ENCODE peak calls at places on chromosome 11, in eight cellular contexts. K is adipocyte, B is small intestine, M is neural progenitor cell, R is adrenal gland, A is left ventricle myocardium inferior, H is thoracic aorta, G is ascending aorta. S is an unnamed sample. For H3K9me3, the result is how much of the 10 kb centered on the place peaks cover.

GRCh38 chr11:9020881-9021280 is 17.1 kb upstream of the NRIP3 start:
- DNase-seq in G (no peak), M (no peak), A (no peak), R (peak), H (no peak), K (no peak), B (no peak), S (no peak)

GRCh38 chr11:20458905-20459632 is 71.6 kb downstream of the PRMT3 start:
- DNase-seq in R (no peak), M (no peak), B (no peak), A (no peak), G (no peak), K (no peak), H (no peak), S (no peak)

GRCh38 chr11:62602141-62603071 is 741 bp upstream of the MTA2 start:
- DNase-seq in K (peak), G (no peak), H (no peak), M (peak), R (peak), B (peak), A (peak), S (no peak)

GRCh38 chr11:22459053-22459452 is 120.9 kb downstream of the SLC17A6 start:
- DNase-seq in G (no peak), H (no peak), A (no peak), B (no peak), R (no peak), K (peak), M (no peak), S (no peak)

GRCh38 chr11:78261869-78262637 is 73.3 kb downstream of the USP35 start:
- DNase-seq in M (no peak), B (no peak), R (no peak), G (no peak), K (no peak), A (no peak), H (no peak), S (no peak)

GRCh38 chr11:60221706-60222105 is 21.2 kb downstream of the MS4A4E start:
- DNase-seq in G (no peak), K (no peak), B (no peak), M (no peak), R (no peak), A (no peak), H (no peak), S (no peak)

GRCh38 chr11:9313648-9314290 is 624 bp downstream of the TMEM41B start:
- DNase-seq in K (peak), R (no peak), M (peak), A (no peak), G (no peak), H (no peak), B (peak), S (no peak)

GRCh38 chr11:68048681-68049508 is 10.1 kb downstream of the TCIRG1 start:
- DNase-seq in M (no peak), A (no peak), H (no peak), G (no peak), R (no peak), K (no peak), B (no peak), S (no peak)

GRCh38 chr11:43285826-43286225 is 26.0 kb upstream of the API5 start:
- DNase-seq in A (no peak), B (no peak), K (no peak), H (no peak), G (no peak), M (no peak), R (no peak), S (no peak)

GRCh38 chr11:45834298-45834756 is 12.9 kb upstream of the CRY2 start:
- DNase-seq in G (no peak), M (no peak), A (no peak), K (no peak), R (peak), H (no peak), B (no peak), S (no peak)

GRCh38 chr11:86537541-86538222 is 134.7 kb downstream of the ME3 start:
- DNase-seq in A (no peak), R (no peak), K (no peak), G (no peak), H (no peak), B (no peak), M (peak), S (no peak)

GRCh38 chr11:57131080-57131790 is 50.5 kb upstream of the LRRC55 start:
- DNase-seq in M (peak), A (peak), R (peak), K (peak), H (no peak), G (no peak), B (peak), S (no peak)

GRCh38 chr11:9861860-9862725 is 198.2 kb downstream of the SWAP70 start:
- DNase-seq in M (peak), K (peak), A (no peak), H (no peak), R (peak), G (no peak), B (peak), S (peak)

GRCh38 chr11:27468643-27469332 is 3.8 kb downstream of the LGR4 start:
- DNase-seq in G (no peak), A (no peak), M (peak), R (no peak), H (no peak), B (peak), K (peak), S (no peak)

GRCh38 chr11:121249039-121249663 is 43.4 kb upstream of the SC5D start:
- DNase-seq in R (no peak), H (no peak), A (no peak), B (peak), G (no peak), M (peak), K (peak), S (peak)

GRCh38 chr11:117480221-117480620 is 152.6 kb downstream of the CEP164 start:
- DNase-seq in H (no peak), R (no peak), G (no peak), M (no peak), A (no peak), K (no peak), B (no peak), S (no peak)

GRCh38 chr11:16607675-16608644 is 130.5 kb upstream of the C11orf58 start:
- DNase-seq in G (no peak), R (peak), M (peak), A (peak), K (peak), H (no peak), B (peak), S (peak)

GRCh38 chr11:65286686-65287085 is 24.9 kb downstream of the POLA2 start:
- DNase-seq in R (no peak), H (no peak), A (no peak), K (no peak), M (no peak), G (no peak), B (no peak), S (no peak)

GRCh38 chr11:17531818-17532131 is 12.4 kb downstream of the USH1C start:
- DNase-seq in A (no peak), H (no peak), G (no peak), B (peak), K (peak), R (no peak), M (no peak), S (no peak)

GRCh38 chr11:126336646-126337045 is 18.8 kb upstream of the ST3GAL4 start:
- DNase-seq in B (no peak), A (no peak), G (no peak), K (no peak), M (no peak), R (peak), H (no peak), S (no peak)

GRCh38 chr11:30120045-30120589 is 103.3 kb upstream of the KCNA4 start:
- DNase-seq in G (no peak), R (no peak), M (no peak), A (no peak), H (no peak), B (no peak), K (no peak), S (no peak)

GRCh38 chr11:119706029-119706428 is 23.0 kb downstream of the NECTIN1 start:
- DNase-seq in K (no peak), A (no peak), G (no peak), R (no peak), H (no peak), M (no peak), B (no peak), S (no peak)

GRCh38 chr11:36142439-36142838 is 146.8 kb downstream of the COMMD9 start:
- DNase-seq in H (no peak), G (no peak), B (no peak), R (no peak), A (no peak), K (no peak), M (no peak), S (no peak)

GRCh38 chr11:126385991-126386728 is 30.7 kb downstream of the ST3GAL4 start:
- DNase-seq in R (peak), H (no peak), G (no peak), M (no peak), A (no peak), B (no peak), K (no peak), S (no peak)

GRCh38 chr11:120334894-120335462 is 1.2 kb upstream of the ARHGEF12 start:
- DNase-seq in A (no peak), G (no peak), R (peak), K (peak), B (peak), H (peak), M (peak), S (peak)

GRCh38 chr11:96218901-96219300 is 124.1 kb downstream of the MAML2 start:
- DNase-seq in H (no peak), M (no peak), R (no peak), B (no peak), K (no peak), A (no peak), G (no peak), S (no peak)

GRCh38 chr11:96215094-96215782 is 127.8 kb downstream of the MAML2 start:
- DNase-seq in A (no peak), B (peak), G (no peak), K (peak), M (no peak), H (no peak), R (no peak), S (no peak)

GRCh38 chr11:96215826-96216225 is 127.2 kb downstream of the MAML2 start:
- DNase-seq in A (no peak), K (no peak), R (no peak), G (no peak), M (no peak), H (no peak), B (no peak), S (no peak)

GRCh38 chr11:96218013-96218412 is 125.0 kb downstream of the MAML2 start:
- DNase-seq in A (no peak), M (no peak), H (no peak), B (no peak), G (no peak), R (no peak), K (no peak), S (no peak)

DNA sequence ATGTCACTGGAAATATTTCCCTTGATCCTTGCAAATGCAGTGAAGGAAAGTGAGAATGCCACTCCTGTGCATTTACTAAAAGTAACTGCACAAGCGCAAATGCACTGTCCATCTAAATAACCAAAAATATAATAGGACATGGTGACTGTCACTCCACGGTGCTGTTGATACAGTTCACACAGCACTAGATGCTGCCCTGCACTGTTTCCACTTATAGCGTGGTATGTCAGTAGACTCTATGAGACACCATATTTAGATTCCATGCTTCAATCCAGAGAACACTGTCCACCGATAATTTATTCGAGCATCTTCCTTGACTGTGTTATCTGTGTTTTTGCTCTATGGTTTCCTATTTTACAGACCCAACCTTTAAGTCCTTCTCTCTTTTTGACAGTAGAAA is 125.8 kb downstream of the MAML2 start:
- DNase-seq in K (no peak), G (no peak), H (no peak), M (no peak), R (no peak), B (no peak), A (no peak), S (no peak)
- H3K9me3 ChIP-seq in K (under half), G (under half), H (under half), M (under half), R (under half), B (under half), A (under half), S (under half)

GRCh38 chr11:6234314-6235031 is at the start of gene FHIP1B:
- DNase-seq in A (peak), M (peak), B (peak), K (peak), H (peak), G (peak), R (peak), S (peak)

GRCh38 chr11:6229911-6230310 is 4.5 kb downstream of the FHIP1B start:
- DNase-seq in A (no peak), B (peak), R (no peak), G (no peak), H (no peak), K (no peak), M (no peak), S (no peak)

GRCh38 chr11:6233984-6234313 is 487 bp downstream of the FHIP1B start:
- DNase-seq in H (no peak), B (no peak), G (no peak), M (peak), A (no peak), K (peak), R (no peak), S (no peak)

GRCh38 chr11:6237271-6237670 is 1.6 kb upstream of the CNGA4 start:
- DNase-seq in K (no peak), B (no peak), M (no peak), G (no peak), R (no peak), H (no peak), A (no peak), S (no peak)

DNA sequence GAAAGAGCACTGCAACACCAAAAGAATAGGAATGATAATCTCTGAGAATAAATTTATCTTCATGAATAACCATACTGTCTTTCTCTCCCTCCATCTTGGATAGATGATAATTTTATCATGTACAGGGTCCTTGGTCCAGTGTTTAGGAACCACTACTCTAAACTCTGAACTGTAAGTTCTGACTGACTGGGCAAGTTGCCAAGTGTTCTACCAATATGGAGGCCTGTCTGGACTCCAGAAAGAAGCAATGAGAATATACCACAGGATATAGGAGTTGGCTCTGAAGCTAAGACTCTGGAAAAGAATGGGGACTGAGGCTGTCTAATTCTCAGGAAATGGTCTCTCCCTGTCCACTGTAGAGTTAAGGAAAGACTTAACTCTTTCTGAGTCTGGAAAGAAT is 1.5 kb downstream of the FHIP1B start:
- DNase-seq in G (no peak), B (peak), R (no peak), M (no peak), A (no peak), K (peak), H (no peak), S (no peak)
- H3K4me3 ChIP-seq in G (peak), B (no peak), R (no peak), M (peak), A (no peak), K (no peak), H (no peak), S (no peak)

DNA sequence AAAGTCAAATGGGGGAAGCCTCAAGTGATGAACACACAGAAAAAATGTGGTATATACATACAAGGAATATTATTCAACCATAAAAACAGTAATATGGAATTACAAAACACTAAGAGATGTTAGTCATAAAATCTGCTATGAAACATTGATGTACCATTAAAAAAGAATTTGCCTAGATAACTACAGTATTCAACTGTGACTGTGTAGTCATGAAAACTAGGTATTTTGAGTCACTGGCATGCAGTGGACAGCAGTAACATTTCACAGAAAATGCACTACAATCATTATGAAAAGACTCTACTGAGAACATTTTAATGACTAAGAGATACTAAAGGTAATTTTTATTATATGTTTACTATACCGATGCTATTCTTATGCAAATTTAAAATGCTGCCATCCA is 11.7 kb downstream of the ZNF195 start:
- DNase-seq in M (no peak), G (no peak), A (no peak), B (no peak), K (no peak), R (no peak), H (no peak), S (no peak)
- H3K9me3 ChIP-seq in M (half or more), G (under half), A (under half), B (under half), K (half or more), R (under half), H (under half), S (under half)

GRCh38 chr11:124865181-124865901 is at the start of gene ROBO3:
- DNase-seq in M (peak), B (no peak), R (no peak), G (no peak), A (no peak), K (no peak), H (no peak), S (no peak)
- H3K4me3 ChIP-seq in M (peak), B (no peak), R (peak), G (peak), A (peak), K (peak), H (peak), S (no peak)

GRCh38 chr11:111411456-111411855 is 32.4 kb upstream of the POU2AF1 start:
- DNase-seq in B (no peak), R (no peak), H (no peak), K (no peak), A (no peak), M (no peak), G (no peak), S (no peak)
- H3K9me3 ChIP-seq in B (under half), R (under half), H (under half), K (under half), A (under half), M (under half), G (under half), S (under half)

GRCh38 chr11:76666830-76667229 is 3.7 kb downstream of the LRRC32 start:
- DNase-seq in A (no peak), G (no peak), R (peak), K (no peak), H (no peak), B (no peak), M (no peak), S (no peak)
- H3K4me3 ChIP-seq in A (peak), G (peak), R (peak), K (peak), H (peak), B (no peak), M (no peak), S (no peak)

DNA sequence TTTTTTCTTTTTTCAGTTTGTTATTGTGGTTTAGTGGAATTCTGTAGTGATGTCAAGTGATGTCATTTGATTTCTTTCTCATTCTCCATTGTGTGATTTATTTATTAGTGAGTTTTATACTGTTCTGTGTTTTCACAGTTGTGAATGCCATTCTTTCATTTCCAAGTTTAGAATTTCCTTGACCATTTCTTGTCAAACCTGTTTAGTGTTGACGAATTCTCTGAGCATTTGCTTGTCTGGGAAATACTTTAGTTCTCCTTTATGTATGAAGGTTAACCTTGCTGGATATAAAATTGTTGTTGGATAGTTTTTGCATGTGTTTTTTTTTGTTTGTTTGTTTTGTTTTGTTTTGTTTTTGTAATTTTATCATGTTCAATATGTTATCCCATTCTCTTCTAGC is 633.6 kb upstream of the FAT3 start:
- DNase-seq in A (no peak), K (no peak), M (no peak), G (no peak), B (no peak), H (no peak), R (no peak), S (no peak)
- H3K9me3 ChIP-seq in A (under half), K (under half), M (under half), G (under half), B (under half), H (under half), R (under half), S (under half)

GRCh38 chr11:3155691-3156258 is 9.3 kb downstream of the OSBPL5 start:
- DNase-seq in A (peak), K (peak), H (no peak), B (no peak), M (no peak), G (no peak), R (no peak), S (peak)

GRCh38 chr11:3156282-3156660 is 8.8 kb downstream of the OSBPL5 start:
- DNase-seq in H (no peak), A (peak), R (no peak), M (no peak), B (no peak), G (no peak), K (peak), S (no peak)

GRCh38 chr11:3157381-3158130 is 7.6 kb downstream of the OSBPL5 start:
- DNase-seq in B (no peak), H (no peak), A (peak), M (no peak), R (no peak), K (no peak), G (no peak), S (no peak)

GRCh38 chr11:3158131-3158591 is 6.9 kb downstream of the OSBPL5 start:
- DNase-seq in M (no peak), B (no peak), A (peak), K (no peak), G (no peak), R (no peak), H (no peak), S (no peak)

DNA sequence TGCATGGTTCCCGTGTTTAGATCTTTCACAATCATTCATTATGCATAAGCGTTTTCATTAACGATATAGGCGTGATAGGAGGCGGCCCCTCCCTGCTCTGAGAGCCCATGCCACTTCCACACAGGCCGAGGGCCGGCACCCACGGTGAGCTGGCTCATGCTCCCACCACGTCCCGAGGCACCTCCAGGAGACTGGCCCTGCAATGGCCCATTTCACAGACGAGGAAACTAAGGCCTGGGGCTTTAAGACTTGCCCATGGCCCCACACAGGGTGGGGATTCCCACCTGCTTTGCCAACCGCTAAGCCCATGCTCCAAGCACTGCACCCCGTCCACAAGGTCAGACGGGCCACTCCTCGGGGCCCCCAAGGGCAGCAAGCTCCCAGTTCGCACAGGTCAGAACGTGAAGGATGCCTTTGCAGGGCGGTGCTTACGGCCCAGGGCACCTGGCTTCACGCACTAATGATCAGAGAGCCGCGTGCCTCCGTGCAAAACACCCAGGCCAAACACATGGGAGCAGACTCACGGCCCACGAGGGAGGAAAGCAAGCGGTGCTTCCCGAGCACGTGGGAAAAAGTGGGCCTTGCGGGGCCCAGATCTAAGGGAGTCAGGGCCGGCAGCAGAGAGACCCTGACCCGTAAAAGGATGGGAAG is 8.3 kb downstream of the OSBPL5 start:
- DNase-seq in K (no peak), G (no peak), M (no peak), R (no peak), A (peak), H (no peak), B (no peak), S (no peak)
- H3K4me3 ChIP-seq in K (no peak), G (peak), M (no peak), R (no peak), A (peak), H (peak), B (no peak), S (no peak)

GRCh38 chr11:2351701-2352100 is 25.4 kb upstream of the CD81 start:
- DNase-seq in B (no peak), H (no peak), R (no peak), G (no peak), K (no peak), A (no peak), M (no peak), S (no peak)
- H3K9me3 ChIP-seq in B (under half), H (under half), R (under half), G (under half), K (under half), A (under half), M (under half), S (under half)